ENCODE peak calls at places on chromosomes 11 and 22, in seven cellular contexts. J is astrocyte of the hippocampus, N is H7, E is left ventricle myocardium inferior, B is neuronal stem cell, U is IMR-90, A is prostate gland. K is an unnamed sample.

GRCh38 chr11:123580137-123580536 is 74.3 kb downstream of the SCN3B start:
- DNase-seq in B (no peak), U (no peak), J (no peak), N (no peak), A (no peak), E (no peak), K (no peak)

GRCh38 chr11:19079643-19080440 is 19.3 kb upstream of the MRGPRX2 start:
- DNase-seq in U (peak), N (no peak), J (peak), B (no peak), A (peak), E (no peak), K (peak)

GRCh38 chr11:78449866-78450265 is 32.2 kb upstream of the GAB2 start:
- DNase-seq in B (no peak), J (no peak), E (no peak), N (no peak), A (no peak), U (peak), K (no peak)

GRCh38 chr22:30628491-30628890 is 7.1 kb upstream of the SLC35E4 start:
- DNase-seq in E (peak), N (no peak), U (no peak), J (no peak), B (no peak), A (no peak), K (no peak)

GRCh38 chr22:36911887-36912661 is 1.4 kb upstream of the CSF2RB start:
- DNase-seq in N (peak), B (no peak), A (no peak), U (no peak), J (peak), E (no peak), K (no peak)

GRCh38 chr11:15127341-15127740 is 12.6 kb downstream of the INSC start:
- DNase-seq in E (no peak), N (no peak), B (no peak), J (no peak), A (no peak), U (peak), K (no peak)

GRCh38 chr11:70158201-70158600 is 44.9 kb upstream of the FADD start:
- DNase-seq in J (peak), N (peak), U (peak), B (no peak), E (no peak), A (no peak), K (peak)

GRCh38 chr11:133955945-133956421 is 785 bp downstream of the IGSF9B start:
- DNase-seq in E (no peak), U (no peak), J (peak), B (no peak), A (no peak), N (peak), K (no peak)

GRCh38 chr22:22462813-22463567 is 45.6 kb downstream of the ZNF280B start:
- DNase-seq in A (no peak), B (no peak), N (no peak), E (no peak), U (no peak), J (no peak), K (no peak)

GRCh38 chr22:20638143-20638870 is 130.9 kb downstream of the MED15 start:
- DNase-seq in N (peak), E (no peak), A (no peak), J (no peak), U (no peak), B (no peak), K (no peak)

GRCh38 chr22:36330127-36330526 is 57.6 kb downstream of the MYH9 start:
- DNase-seq in B (no peak), U (no peak), J (no peak), A (no peak), N (no peak), E (no peak), K (no peak)

GRCh38 chr11:63769719-63770443 is 1.3 kb upstream of the ZFTA start:
- DNase-seq in A (no peak), J (peak), N (peak), U (no peak), E (no peak), B (peak), K (no peak)

GRCh38 chr11:101516546-101516945 is 67.3 kb downstream of the TRPC6 start:
- DNase-seq in E (no peak), J (no peak), U (no peak), B (no peak), N (peak), A (no peak), K (no peak)

GRCh38 chr11:69864589-69864929 is 45.3 kb upstream of the FGF3 start:
- DNase-seq in J (no peak), B (no peak), E (no peak), A (no peak), N (peak), U (no peak), K (no peak)

GRCh38 chr11:79100093-79100704 is 340.6 kb downstream of the TENM4 start:
- DNase-seq in E (no peak), U (peak), J (peak), B (no peak), N (peak), A (no peak), K (peak)

GRCh38 chr11:17719028-17719939 is at the start of gene MYOD1:
- DNase-seq in J (no peak), U (no peak), N (peak), E (no peak), A (no peak), B (no peak), K (no peak)

GRCh38 chr22:21995660-21996059 is 13.1 kb upstream of the TOP3B start:
- DNase-seq in J (no peak), U (no peak), A (no peak), N (peak), B (no peak), E (no peak), K (no peak)

GRCh38 chr22:26033071-26033470 is 136.2 kb upstream of the SEZ6L start:
- DNase-seq in J (no peak), U (no peak), N (no peak), B (no peak), E (no peak), A (no peak), K (no peak)

GRCh38 chr11:117064275-117064674 is 34.0 kb downstream of the SIK3 start:
- DNase-seq in B (no peak), N (no peak), A (no peak), J (peak), E (no peak), U (peak), K (no peak)